ENCODE peak calls at places on chromosomes 11 and 22, in seven cellular contexts. D, W, J, R, Z, B and K are unnamed samples. For H3K4me1, the result is how much of the 10 kb centered on the place peaks cover.

GRCh38 chr11:92838655-92839334 is 130.7 kb upstream of the MTNR1B start:
- DNase-seq in D (no peak), W (no peak), J (no peak), R (no peak), Z (no peak), B (peak), K (no peak)

GRCh38 chr11:122524532-122524882 is 131.0 kb upstream of the UBASH3B start:
- DNase-seq in D (no peak), W (no peak), J (no peak), R (no peak), Z (no peak), B (no peak), K (no peak)

GRCh38 chr11:33640730-33641371 is 59.8 kb downstream of the C11orf91 start:
- DNase-seq in D (no peak), W (no peak), J (no peak), R (no peak), Z (no peak), B (no peak), K (no peak)

GRCh38 chr11:119108857-119109221 is 1.7 kb downstream of the C2CD2L start:
- DNase-seq in D (no peak), W (peak), J (no peak), R (no peak), Z (peak), B (no peak), K (no peak)

GRCh38 chr22:22802346-22802970 is 85.2 kb upstream of the IGLL5 start:
- DNase-seq in D (peak), W (no peak), J (no peak), R (peak), Z (no peak), B (no peak), K (no peak)

GRCh38 chr11:67032830-67033555 is 10.1 kb downstream of the SYT12 start:
- DNase-seq in D (peak), W (no peak), J (no peak), R (no peak), Z (no peak), B (peak), K (no peak)

GRCh38 chr11:74663315-74663714 is 67.9 kb downstream of the CHRDL2 start:
- DNase-seq in D (no peak), W (no peak), J (no peak), R (no peak), Z (no peak), B (no peak), K (no peak)

GRCh38 chr11:792873-793272 is 3.0 kb upstream of the CEND1 start:
- DNase-seq in D (no peak), W (no peak), J (no peak), R (no peak), Z (no peak), B (no peak), K (no peak)

GRCh38 chr11:83472831-83473230 is 186.7 kb upstream of the CCDC90B start:
- DNase-seq in D (no peak), W (no peak), J (no peak), R (no peak), Z (no peak), B (no peak), K (no peak)

GRCh38 chr22:22884010-22884887 is 3.4 kb upstream of the IGLL5 start:
- DNase-seq in D (peak), W (peak), J (peak), R (peak), Z (peak), B (peak), K (peak)

GRCh38 chr11:63681208-63682044 is at the start of gene RTN3:
- DNase-seq in D (peak), W (peak), J (peak), R (peak), Z (peak), B (peak), K (peak)

GRCh38 chr11:118169300-118170140 is 6.9 kb downstream of the SCN2B start:
- DNase-seq in D (no peak), W (no peak), J (no peak), R (no peak), Z (no peak), B (no peak), K (no peak)

GRCh38 chr11:60761436-60762190 is 4.9 kb downstream of the MS4A15 start:
- DNase-seq in D (no peak), W (no peak), J (no peak), R (no peak), Z (no peak), B (no peak), K (no peak)

GRCh38 chr11:77865805-77866204 is 44.9 kb downstream of the AAMDC start:
- DNase-seq in D (no peak), W (no peak), J (no peak), R (no peak), Z (no peak), B (peak), K (no peak)

GRCh38 chr11:45651841-45652745 is 13.3 kb downstream of the CHST1 start:
- DNase-seq in D (no peak), W (no peak), J (no peak), R (no peak), Z (no peak), B (no peak), K (no peak)

GRCh38 chr11:76184551-76184993 is 21.7 kb downstream of the WNT11 start:
- DNase-seq in D (no peak), W (no peak), J (no peak), R (peak), Z (no peak), B (peak), K (no peak)

GRCh38 chr11:27248430-27249207 is 114.4 kb downstream of the CCDC34 start:
- DNase-seq in D (no peak), W (no peak), J (no peak), R (no peak), Z (peak), B (no peak), K (no peak)

GRCh38 chr22:45677060-45677459 is 5.4 kb downstream of the ATXN10 start:
- DNase-seq in D (no peak), W (no peak), J (no peak), R (no peak), Z (no peak), B (no peak), K (no peak)

GRCh38 chr11:19722702-19723101 is 10.1 kb downstream of the NAV2 start:
- DNase-seq in D (no peak), W (no peak), J (no peak), R (no peak), Z (no peak), B (peak), K (no peak)

GRCh38 chr11:119192111-119192510 is 6.8 kb downstream of the NHERF4 start:
- DNase-seq in D (no peak), W (no peak), J (no peak), R (no peak), Z (no peak), B (no peak), K (no peak)

GRCh38 chr11:5597953-5598352 is 1.5 kb downstream of the TRIM6 start:
- DNase-seq in D (no peak), W (no peak), J (no peak), R (no peak), Z (no peak), B (no peak), K (no peak)

GRCh38 chr11:120172054-120172881 is 34.4 kb upstream of the TRIM29 start:
- DNase-seq in D (peak), W (peak), J (peak), R (peak), Z (peak), B (peak), K (peak)

GRCh38 chr11:77211594-77212251 is 83.7 kb downstream of the MYO7A start:
- DNase-seq in D (no peak), W (no peak), J (no peak), R (no peak), Z (no peak), B (no peak), K (no peak)

GRCh38 chr11:74680703-74681531 is 50.3 kb downstream of the CHRDL2 start:
- DNase-seq in D (no peak), W (peak), J (peak), R (no peak), Z (no peak), B (no peak), K (peak)

GRCh38 chr11:83682645-83682973 is 396.4 kb upstream of the CCDC90B start:
- DNase-seq in D (no peak), W (no peak), J (no peak), R (peak), Z (no peak), B (no peak), K (no peak)

GRCh38 chr11:12787847-12788246 is 113.6 kb downstream of the TEAD1 start:
- DNase-seq in D (no peak), W (no peak), J (no peak), R (no peak), Z (no peak), B (peak), K (no peak)

GRCh38 chr22:29658171-29658570 is 54.7 kb downstream of the NF2 start:
- DNase-seq in D (no peak), W (no peak), J (no peak), R (no peak), Z (no peak), B (no peak), K (no peak)

GRCh38 chr11:102244681-102245409 is 72.4 kb upstream of the BIRC3 start:
- DNase-seq in D (peak), W (no peak), J (no peak), R (no peak), Z (no peak), B (peak), K (no peak)

GRCh38 chr11:831132-831864 is 1.5 kb upstream of the CD151 start:
- DNase-seq in D (no peak), W (no peak), J (no peak), R (no peak), Z (no peak), B (peak), K (no peak)

GRCh38 chr22:40484906-40485660 is 114.7 kb downstream of the SGSM3 start:
- DNase-seq in D (no peak), W (no peak), J (no peak), R (no peak), Z (no peak), B (peak), K (no peak)

GRCh38 chr11:108498046-108498815 is at the start of gene POGLUT3:
- DNase-seq in D (peak), W (peak), J (peak), R (peak), Z (peak), B (peak), K (peak)

GRCh38 chr22:40758390-40758789 is 60.8 kb downstream of the SLC25A17 start:
- DNase-seq in D (no peak), W (no peak), J (no peak), R (no peak), Z (no peak), B (no peak), K (no peak)

GRCh38 chr22:23068832-23069385 is 1.4 kb upstream of the GNAZ start:
- DNase-seq in D (no peak), W (peak), J (no peak), R (no peak), Z (no peak), B (no peak), K (no peak)

GRCh38 chr11:69101100-69101791 is 52.5 kb downstream of the TPCN2 start:
- DNase-seq in D (peak), W (peak), J (peak), R (peak), Z (peak), B (peak), K (peak)

GRCh38 chr11:48052183-48053040 is 72.1 kb downstream of the PTPRJ start:
- DNase-seq in D (peak), W (peak), J (peak), R (no peak), Z (no peak), B (peak), K (no peak)

GRCh38 chr11:29578806-29579205 is 438.0 kb downstream of the KCNA4 start:
- DNase-seq in D (no peak), W (no peak), J (no peak), R (no peak), Z (no peak), B (no peak), K (no peak)

GRCh38 chr11:69495441-69496201 is 14.2 kb downstream of the LINC01488 start:
- DNase-seq in D (no peak), W (no peak), J (no peak), R (no peak), Z (no peak), B (no peak), K (peak)

DNA sequence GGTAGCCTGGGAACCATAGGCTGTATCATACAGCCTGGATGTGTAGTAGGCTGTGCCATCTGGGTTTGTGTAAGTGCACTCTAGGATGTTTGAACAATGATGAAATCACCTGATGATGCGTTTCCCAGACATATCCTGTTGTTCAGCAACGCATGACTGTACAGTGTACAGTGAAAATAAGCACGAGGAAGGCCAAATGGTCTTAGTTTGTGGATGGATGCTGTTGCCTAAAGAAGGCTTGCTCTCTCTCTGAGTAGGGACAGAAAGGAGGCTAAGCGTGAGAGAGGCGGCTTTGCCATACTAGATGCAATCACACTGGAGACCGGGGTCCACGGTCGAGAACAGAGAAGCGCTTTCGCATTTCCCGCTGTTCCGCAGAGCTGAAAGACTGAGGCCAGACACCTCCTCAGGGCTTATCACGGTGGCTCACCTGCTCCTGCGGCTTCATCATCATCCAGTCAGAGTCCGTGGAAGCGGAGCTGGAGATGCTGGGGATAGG is 27.6 kb upstream of the APLP2 start:
- DNase-seq in D (peak), W (no peak), J (no peak), R (peak), Z (peak), B (peak), K (no peak)
- TF ChIP-seq POLR2A in D (no peak), W (no peak), J (no peak), R (no peak), Z (no peak), B (no peak), K (no peak)

DNA sequence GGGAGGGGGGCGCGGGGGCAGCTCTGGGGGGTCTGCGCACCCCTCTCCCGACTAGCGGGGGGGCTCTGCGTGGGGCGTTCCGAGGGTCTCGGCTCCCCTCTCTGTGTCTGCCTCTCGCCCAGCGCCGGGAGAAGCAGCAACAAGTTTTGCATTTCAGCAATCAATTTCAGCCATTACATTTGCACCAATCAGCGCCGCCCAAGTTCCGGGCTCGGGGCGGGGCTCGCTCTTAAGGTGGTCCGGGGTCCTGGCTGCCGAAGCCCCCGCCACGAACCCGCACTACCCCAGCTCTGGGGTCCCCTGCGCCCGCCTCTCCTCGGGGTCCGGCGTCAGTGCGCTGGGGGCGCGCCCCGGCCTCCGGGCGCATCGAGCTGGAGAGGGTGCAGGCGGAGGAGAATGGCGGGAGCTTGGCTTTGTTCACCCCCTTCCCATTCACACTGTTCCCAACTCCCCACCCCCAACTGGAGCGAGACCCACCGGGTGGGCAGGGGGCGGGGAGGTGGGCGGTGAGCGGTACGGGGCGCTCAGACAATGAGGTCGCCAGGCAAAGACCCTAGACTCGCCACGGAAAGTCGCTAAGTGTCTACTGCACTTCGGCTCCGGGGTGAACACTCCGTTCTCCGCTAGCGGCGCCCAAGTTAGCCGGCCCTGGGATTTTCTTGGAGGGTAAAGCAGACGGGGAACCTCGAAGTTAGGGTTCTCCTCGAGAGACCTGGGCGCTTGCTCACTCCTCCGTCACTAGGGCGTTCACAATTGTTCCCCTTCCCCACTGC is at the start of gene MN1:
- DNase-seq in D (peak), W (peak), J (peak), R (no peak), Z (no peak), B (peak), K (peak)
- TF ChIP-seq CTCF in D (no peak), W (no peak), J (no peak), R (no peak), Z (no peak), B (no peak), K (no peak)

GRCh38 chr22:17096095-17096494 is 11.3 kb downstream of the IL17RA start:
- DNase-seq in D (no peak), W (no peak), J (no peak), R (no peak), Z (no peak), B (no peak), K (no peak)
- H3K4me1 ChIP-seq in D (under half), W (under half), J (under half), R (under half), Z (under half), B (under half), K (under half)

GRCh38 chr11:23206736-23207336 is 346.6 kb upstream of the CCDC179 start:
- DNase-seq in D (no peak), W (no peak), J (no peak), R (no peak), Z (no peak), B (peak), K (no peak)

GRCh38 chr11:23201936-23202522 is 341.8 kb upstream of the CCDC179 start:
- DNase-seq in D (no peak), W (no peak), J (no peak), R (no peak), Z (no peak), B (no peak), K (peak)

GRCh38 chr11:23211221-23211620 is 350.9 kb upstream of the CCDC179 start:
- DNase-seq in D (no peak), W (no peak), J (no peak), R (no peak), Z (no peak), B (no peak), K (no peak)

GRCh38 chr11:23205156-23205871 is 345.0 kb upstream of the CCDC179 start:
- DNase-seq in D (no peak), W (no peak), J (no peak), R (no peak), Z (no peak), B (peak), K (no peak)
- TF ChIP-seq POLR2A in D (no peak), W (no peak), J (no peak), R (no peak), Z (no peak), B (no peak), K (no peak)

GRCh38 chr22:37221424-37222336 is 9.4 kb upstream of the SSTR3 start:
- DNase-seq in D (no peak), W (no peak), J (no peak), R (no peak), Z (no peak), B (no peak), K (no peak)
- TF ChIP-seq CTCF in D (no peak), W (no peak), J (no peak), R (no peak), Z (no peak), B (no peak), K (no peak)